ENCODE peak calls at places on chromosomes 11 and 22, in ten cellular contexts. S is uterus, P is PC-3, H is fibroblast of pulmonary artery, T is cardiac fibroblast, L is NB4, F is RWPE1, W is BJ, E is omental fat pad, U is upper lobe of right lung. Z is an unnamed sample.

GRCh38 chr11:113752932-113753331 is 20.6 kb downstream of the ZW10 start:
- DNase-seq in S (no peak), P (no peak), H (no peak), T (no peak), L (no peak), F (no peak), W (no peak), E (no peak), U (no peak), Z (no peak)

GRCh38 chr11:112249871-112250590 is 10.6 kb downstream of the PLET1 start:
- DNase-seq in S (no peak), P (no peak), H (no peak), T (peak; percentile 55), L (no peak), F (no peak), W (no peak), E (no peak), U (no peak), Z (no peak)

GRCh38 chr11:7449196-7449840 is 36.0 kb upstream of the OLFML1 start:
- DNase-seq in S (no peak), P (no peak), H (no peak), T (no peak), L (peak; percentile 20), F (no peak), W (no peak), E (no peak), U (no peak), Z (no peak)

GRCh38 chr11:34488855-34489557 is 24.6 kb downstream of the ELF5 start:
- DNase-seq in S (no peak), P (no peak), H (no peak), T (no peak), L (no peak), F (no peak), W (no peak), E (no peak), U (no peak), Z (no peak)

GRCh38 chr11:122721964-122722266 is 66.4 kb downstream of the UBASH3B start:
- DNase-seq in S (no peak), P (peak; percentile 90), H (peak; percentile 86), T (peak; percentile 76), L (peak; percentile 65), F (peak; percentile 64), W (peak; percentile 66), E (no peak), U (no peak), Z (peak; percentile 73)

GRCh38 chr11:10622957-10623787 is 54.7 kb upstream of the LYVE1 start:
- DNase-seq in S (no peak), P (peak; percentile 37), H (no peak), T (no peak), L (peak; percentile 91), F (no peak), W (no peak), E (no peak), U (no peak), Z (no peak)

GRCh38 chr11:102780491-102780918 is at the start of gene MMP10:
- DNase-seq in S (no peak), P (peak; percentile 92), H (peak; percentile 69), T (peak; percentile 33), L (peak; percentile 11), F (peak; percentile 74), W (no peak), E (no peak), U (no peak), Z (peak; percentile 80)

GRCh38 chr22:41028841-41029240 is 63.6 kb upstream of the EP300 start:
- DNase-seq in S (no peak), P (peak; percentile 77), H (peak; percentile 94), T (peak; percentile 90), L (peak; percentile 78), F (peak; percentile 59), W (peak; percentile 83), E (no peak), U (no peak), Z (peak; percentile 90)

DNA sequence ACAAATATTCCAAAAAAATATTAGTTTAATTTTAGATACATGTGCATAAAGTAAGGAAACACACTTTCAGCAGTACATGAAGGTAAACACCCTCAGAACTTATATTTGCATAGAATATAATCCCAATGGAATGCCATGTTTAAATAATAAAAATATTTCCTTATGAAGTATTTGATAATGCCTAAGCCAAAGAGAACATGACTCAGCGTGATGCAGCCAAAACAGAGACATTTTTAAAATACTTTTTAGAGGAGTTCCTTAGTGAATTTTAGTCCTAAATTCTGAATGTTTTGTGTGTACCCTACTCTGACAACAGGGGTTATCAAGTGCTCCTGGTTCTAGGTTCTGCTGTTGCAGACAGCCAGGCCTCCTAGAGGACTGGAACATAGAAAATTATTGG is 39.1 kb upstream of the POU2AF2 start:
- DNase-seq in S (no peak), P (peak; percentile 92), H (peak; percentile 80), T (peak; percentile 68), L (no peak), F (peak; percentile 30), W (peak; percentile 36), E (no peak), U (no peak), Z (peak; percentile 51)
- TF ChIP-seq CTCF in S (no peak), P (no peak), H (no peak), T (no peak), L (no peak), F (no peak), W (no peak), E (no peak), U (no peak), Z (no peak)

DNA sequence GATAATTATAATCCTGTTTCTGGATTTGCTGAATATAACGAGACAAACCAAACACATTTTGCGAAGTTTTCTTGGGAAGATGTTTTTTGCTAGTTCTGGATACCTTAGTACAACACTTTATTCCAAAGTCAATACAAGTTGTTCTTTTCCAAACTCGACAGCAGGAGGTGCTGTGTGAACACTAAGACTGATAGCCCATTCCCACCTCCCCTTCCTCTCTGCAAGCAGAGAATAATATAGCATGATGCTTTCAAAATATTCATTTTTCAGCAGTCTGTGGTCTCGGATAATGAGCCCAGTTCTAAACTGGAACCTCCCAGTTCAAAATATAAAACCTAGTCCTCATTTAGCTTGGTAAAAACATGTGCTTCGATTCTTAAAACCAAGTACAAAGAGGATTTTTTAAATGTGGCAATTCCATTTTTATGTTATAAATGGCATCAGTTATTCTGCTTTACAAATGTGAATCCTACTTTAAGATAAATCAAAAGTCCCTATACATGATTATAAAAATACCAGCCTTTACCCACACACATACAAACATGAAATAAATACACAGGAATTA is 129.1 kb downstream of the DCDC1 start:
- DNase-seq in S (no peak), P (peak; percentile 63), H (peak; percentile 69), T (peak; percentile 67), L (peak; percentile 65), F (no peak), W (no peak), E (no peak), U (no peak), Z (no peak)
- TF ChIP-seq CTCF in S (no peak), P (peak; percentile 75), H (peak; percentile 70), T (peak; percentile 59), L (peak; percentile 67), F (peak; percentile 32), W (peak; percentile 45), E (no peak), U (peak; percentile 49), Z (peak; percentile 74)

GRCh38 chr11:95835351-95835750 is 45.1 kb downstream of the CEP57 start:
- DNase-seq in S (no peak), P (no peak), H (no peak), T (no peak), L (no peak), F (no peak), W (no peak), E (no peak), U (no peak), Z (no peak)

GRCh38 chr11:95832763-95833162 is 42.5 kb downstream of the CEP57 start:
- DNase-seq in S (no peak), P (peak; percentile 84), H (peak; percentile 29), T (no peak), L (no peak), F (no peak), W (no peak), E (no peak), U (no peak), Z (peak; percentile 50)

GRCh38 chr11:95833378-95833777 is 43.1 kb downstream of the CEP57 start:
- DNase-seq in S (no peak), P (no peak), H (no peak), T (no peak), L (no peak), F (no peak), W (no peak), E (no peak), U (no peak), Z (no peak)

GRCh38 chr11:95831198-95831883 is 41.0 kb downstream of the CEP57 start:
- DNase-seq in S (no peak), P (peak; percentile 77), H (peak; percentile 57), T (peak; percentile 63), L (no peak), F (peak; percentile 45), W (peak; percentile 84), E (no peak), U (no peak), Z (peak; percentile 80)

GRCh38 chr11:95835768-95836488 is 45.6 kb downstream of the CEP57 start:
- DNase-seq in S (peak; percentile 59), P (peak; percentile 94), H (peak; percentile 93), T (peak; percentile 92), L (peak; percentile 75), F (peak; percentile 78), W (peak; percentile 54), E (no peak), U (no peak), Z (peak; percentile 90)
- TF ChIP-seq CTCF in S (peak; percentile 79), P (peak; percentile 99), H (peak; percentile 96), T (peak; percentile 90), L (peak; percentile 93), F (peak; percentile 88), W (peak; percentile 86), E (peak; percentile 59), U (peak; percentile 90), Z (peak; percentile 93)

DNA sequence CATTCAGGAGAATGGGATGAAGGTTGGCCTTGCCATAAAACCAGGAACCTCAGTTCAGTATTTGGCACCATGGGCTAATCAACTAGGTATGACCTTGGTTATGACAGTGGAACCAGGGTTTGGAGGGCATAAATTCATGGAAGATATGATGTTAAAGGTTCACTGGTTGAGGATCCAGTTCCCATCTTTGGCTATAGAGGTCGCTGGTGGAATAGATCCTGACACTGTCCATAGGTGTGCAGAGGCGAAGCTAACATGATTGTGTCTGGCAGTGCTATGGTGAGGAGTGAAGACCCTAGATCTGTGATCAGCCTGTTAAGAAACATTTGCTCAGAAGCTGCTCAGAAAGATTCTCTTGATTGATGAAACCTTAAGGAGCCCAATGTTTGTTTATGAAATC is 5.7 kb downstream of the NF2 start:
- DNase-seq in S (no peak), P (peak; percentile 44), H (no peak), T (no peak), L (no peak), F (no peak), W (no peak), E (no peak), U (no peak), Z (no peak)
- TF ChIP-seq CTCF in S (no peak), P (peak; percentile 47), H (peak; percentile 44), T (peak; percentile 41), L (no peak), F (no peak), W (peak; percentile 33), E (no peak), U (peak; percentile 12), Z (peak; percentile 57)

DNA sequence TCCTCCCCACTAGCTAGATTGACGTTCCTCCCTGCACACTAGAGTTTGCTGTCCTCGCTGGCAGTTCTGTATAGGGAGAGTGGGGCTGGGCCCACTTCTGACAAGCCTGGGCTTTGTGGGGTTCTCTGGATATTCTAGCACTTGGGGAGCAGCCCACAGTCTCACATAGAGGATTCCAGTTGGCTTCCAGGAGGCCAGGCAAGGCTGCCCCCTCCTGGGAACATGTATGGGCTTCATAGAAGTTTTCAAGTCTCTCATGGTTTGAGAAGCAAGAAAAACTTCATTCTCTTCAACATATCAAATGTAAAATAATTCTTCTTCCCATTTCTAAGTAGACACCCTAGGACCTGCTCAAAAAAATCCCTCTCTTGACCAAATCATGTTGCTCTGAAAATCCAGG is 87.5 kb downstream of the NAV2 start:
- DNase-seq in S (no peak), P (no peak), H (no peak), T (peak; percentile 34), L (no peak), F (no peak), W (no peak), E (no peak), U (no peak), Z (peak; percentile 15)
- TF ChIP-seq CTCF in S (no peak), P (peak; percentile 48), H (peak; percentile 48), T (peak; percentile 37), L (peak; percentile 21), F (no peak), W (peak; percentile 41), E (no peak), U (no peak), Z (peak; percentile 61)

Z was measured in HFFc6.